ENCODE peak calls at places on chromosomes 12 and 14, in five cellular contexts. One of them, this sample, is unnamed.

GRCh38 chr12:94725375-94726168 is 75.2 kb upstream of the TMCC3 start:
- DNase-seq in NB4: peak
- DNase-seq in body of pancreas: no peak
- DNase-seq in Peyer's patch: peak
- DNase-seq in lower leg skin: no peak
- DNase-seq in this sample: peak

GRCh38 chr14:89365071-89365801 is 51.8 kb downstream of the FOXN3 start:
- DNase-seq in NB4: peak
- DNase-seq in body of pancreas: no peak
- DNase-seq in Peyer's patch: peak
- DNase-seq in lower leg skin: no peak
- DNase-seq in this sample: no peak

GRCh38 chr12:102847131-102847530 is 69.9 kb downstream of the PAH start:
- DNase-seq in body of pancreas: no peak
- DNase-seq in lower leg skin: no peak
- DNase-seq in NB4: no peak
- DNase-seq in Peyer's patch: no peak
- DNase-seq in this sample: no peak

GRCh38 chr12:674272-674781 is 11.1 kb upstream of the NINJ2 start:
- DNase-seq in NB4: peak
- DNase-seq in body of pancreas: no peak
- DNase-seq in lower leg skin: peak
- DNase-seq in Peyer's patch: peak
- DNase-seq in this sample: no peak

GRCh38 chr14:34450542-34450915 is 11.5 kb downstream of the SPTSSA start:
- DNase-seq in Peyer's patch: no peak
- DNase-seq in NB4: no peak
- DNase-seq in body of pancreas: no peak
- DNase-seq in lower leg skin: no peak
- DNase-seq in this sample: no peak

GRCh38 chr14:68958553-68958952 is 20.5 kb downstream of the ACTN1 start:
- DNase-seq in Peyer's patch: no peak
- DNase-seq in lower leg skin: no peak
- DNase-seq in body of pancreas: no peak
- DNase-seq in NB4: no peak
- DNase-seq in this sample: no peak

GRCh38 chr12:69910739-69911138 is 85.7 kb downstream of the MYRFL start:
- DNase-seq in NB4: no peak
- DNase-seq in Peyer's patch: no peak
- DNase-seq in lower leg skin: no peak
- DNase-seq in body of pancreas: no peak
- DNase-seq in this sample: no peak

GRCh38 chr12:82805812-82806497 is 119.2 kb downstream of the TMTC2 start:
- DNase-seq in Peyer's patch: no peak
- DNase-seq in NB4: no peak
- DNase-seq in body of pancreas: no peak
- DNase-seq in lower leg skin: no peak
- DNase-seq in this sample: no peak

GRCh38 chr12:123000578-123000977 is 20.1 kb downstream of the ARL6IP4 start:
- DNase-seq in NB4: no peak
- DNase-seq in lower leg skin: no peak
- DNase-seq in body of pancreas: no peak
- DNase-seq in Peyer's patch: no peak
- DNase-seq in this sample: no peak

GRCh38 chr12:78419513-78419912 is 445.1 kb upstream of the SYT1 start:
- DNase-seq in lower leg skin: no peak
- DNase-seq in NB4: no peak
- DNase-seq in Peyer's patch: no peak
- DNase-seq in body of pancreas: no peak
- DNase-seq in this sample: no peak

GRCh38 chr12:71665109-71665476 is 992 bp downstream of the THAP2 start:
- DNase-seq in Peyer's patch: no peak
- DNase-seq in NB4: no peak
- DNase-seq in lower leg skin: no peak
- DNase-seq in body of pancreas: peak
- DNase-seq in this sample: no peak

GRCh38 chr12:108650083-108650482 is 16.4 kb upstream of the SELPLG start:
- DNase-seq in body of pancreas: no peak
- DNase-seq in lower leg skin: no peak
- DNase-seq in Peyer's patch: no peak
- DNase-seq in NB4: no peak
- DNase-seq in this sample: no peak

DNA sequence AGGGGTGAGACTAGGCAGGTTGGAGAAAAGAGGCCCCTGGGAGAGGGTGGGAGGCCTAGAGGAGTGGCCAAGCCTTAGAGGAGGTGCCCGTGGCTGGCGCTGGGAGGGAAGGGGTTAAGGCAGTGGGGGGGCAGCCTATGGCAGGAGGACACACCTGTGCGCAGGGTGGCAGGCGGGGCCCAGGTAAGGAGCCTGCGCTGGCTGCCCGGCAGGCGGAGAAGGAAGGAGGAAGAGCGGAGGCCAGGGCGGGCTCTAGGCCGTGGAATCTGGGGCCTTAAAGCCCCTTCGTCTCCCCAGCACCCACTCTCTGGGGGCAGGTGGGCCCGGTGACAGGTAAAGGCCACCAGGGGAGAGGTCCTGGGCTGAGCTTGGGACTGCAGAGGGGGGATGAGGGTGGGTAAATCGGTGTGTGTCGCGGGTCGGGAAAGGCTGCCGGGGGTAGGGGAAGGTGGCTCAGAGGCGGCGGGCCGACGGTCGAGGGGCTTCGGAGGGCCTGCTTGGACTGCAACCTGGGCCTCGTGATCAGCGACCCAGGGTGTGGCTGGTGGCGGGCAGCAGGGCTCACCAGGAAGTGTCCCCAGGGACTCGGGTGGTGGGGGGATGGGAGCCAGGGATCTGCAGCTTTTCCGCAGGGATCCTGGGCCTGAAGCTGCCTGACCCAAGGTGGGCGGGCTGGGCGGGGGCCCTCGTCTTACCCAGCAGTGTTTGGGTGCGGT is 7.3 kb downstream of the PHB2 start:
- DNase-seq in body of pancreas: peak
- DNase-seq in NB4: no peak
- DNase-seq in lower leg skin: peak
- DNase-seq in Peyer's patch: peak
- DNase-seq in this sample: no peak
- TF ChIP-seq POLR2A in body of pancreas: peak
- TF ChIP-seq POLR2A in NB4: no peak
- TF ChIP-seq POLR2A in lower leg skin: no peak
- TF ChIP-seq POLR2A in Peyer's patch: peak
- TF ChIP-seq POLR2A in this sample: no peak

GRCh38 chr12:66516133-66516532 is 162.7 kb downstream of the GRIP1 start:
- DNase-seq in Peyer's patch: no peak
- DNase-seq in lower leg skin: no peak
- DNase-seq in body of pancreas: no peak
- DNase-seq in NB4: peak
- DNase-seq in this sample: no peak

DNA sequence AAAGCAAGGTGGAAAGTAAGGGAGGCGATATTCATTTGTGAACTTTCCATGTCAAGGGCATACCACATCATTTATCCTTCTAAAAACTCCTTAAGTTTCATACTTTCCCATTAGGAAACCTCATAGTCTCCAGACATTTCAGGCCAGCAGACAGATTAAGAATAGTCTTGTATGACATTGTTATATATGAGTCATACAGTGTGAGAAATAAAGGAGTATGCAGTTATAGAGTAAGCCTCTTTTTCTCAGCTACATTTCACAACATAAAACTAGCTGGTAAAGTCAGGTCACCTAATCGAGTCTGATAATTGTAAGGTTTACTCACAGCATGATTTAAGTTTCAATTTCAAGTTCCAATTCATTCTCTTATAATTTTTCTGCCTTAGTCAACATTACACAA is 164.3 kb downstream of the GRIP1 start:
- DNase-seq in lower leg skin: no peak
- DNase-seq in body of pancreas: no peak
- DNase-seq in Peyer's patch: no peak
- DNase-seq in NB4: no peak
- DNase-seq in this sample: no peak
- H3K4me3 ChIP-seq in lower leg skin: no peak
- H3K4me3 ChIP-seq in body of pancreas: no peak
- H3K4me3 ChIP-seq in Peyer's patch: no peak
- H3K4me3 ChIP-seq in NB4: no peak
- H3K4me3 ChIP-seq in this sample: no peak

GRCh38 chr14:94317259-94317658 is 5.9 kb downstream of the SERPINA6 start:
- DNase-seq in Peyer's patch: peak
- DNase-seq in body of pancreas: peak
- DNase-seq in NB4: no peak
- DNase-seq in lower leg skin: no peak
- DNase-seq in this sample: peak

GRCh38 chr14:94320243-94320642 is 2.9 kb downstream of the SERPINA6 start:
- DNase-seq in Peyer's patch: peak
- DNase-seq in lower leg skin: no peak
- DNase-seq in NB4: peak
- DNase-seq in body of pancreas: peak
- DNase-seq in this sample: no peak

GRCh38 chr14:94328196-94328595 is 5.1 kb upstream of the SERPINA6 start:
- DNase-seq in body of pancreas: no peak
- DNase-seq in NB4: no peak
- DNase-seq in lower leg skin: no peak
- DNase-seq in Peyer's patch: no peak
- DNase-seq in this sample: no peak

GRCh38 chr14:94321421-94322271 is 1.5 kb downstream of the SERPINA6 start:
- DNase-seq in lower leg skin: no peak
- DNase-seq in Peyer's patch: no peak
- DNase-seq in body of pancreas: no peak
- DNase-seq in NB4: no peak
- DNase-seq in this sample: no peak

DNA sequence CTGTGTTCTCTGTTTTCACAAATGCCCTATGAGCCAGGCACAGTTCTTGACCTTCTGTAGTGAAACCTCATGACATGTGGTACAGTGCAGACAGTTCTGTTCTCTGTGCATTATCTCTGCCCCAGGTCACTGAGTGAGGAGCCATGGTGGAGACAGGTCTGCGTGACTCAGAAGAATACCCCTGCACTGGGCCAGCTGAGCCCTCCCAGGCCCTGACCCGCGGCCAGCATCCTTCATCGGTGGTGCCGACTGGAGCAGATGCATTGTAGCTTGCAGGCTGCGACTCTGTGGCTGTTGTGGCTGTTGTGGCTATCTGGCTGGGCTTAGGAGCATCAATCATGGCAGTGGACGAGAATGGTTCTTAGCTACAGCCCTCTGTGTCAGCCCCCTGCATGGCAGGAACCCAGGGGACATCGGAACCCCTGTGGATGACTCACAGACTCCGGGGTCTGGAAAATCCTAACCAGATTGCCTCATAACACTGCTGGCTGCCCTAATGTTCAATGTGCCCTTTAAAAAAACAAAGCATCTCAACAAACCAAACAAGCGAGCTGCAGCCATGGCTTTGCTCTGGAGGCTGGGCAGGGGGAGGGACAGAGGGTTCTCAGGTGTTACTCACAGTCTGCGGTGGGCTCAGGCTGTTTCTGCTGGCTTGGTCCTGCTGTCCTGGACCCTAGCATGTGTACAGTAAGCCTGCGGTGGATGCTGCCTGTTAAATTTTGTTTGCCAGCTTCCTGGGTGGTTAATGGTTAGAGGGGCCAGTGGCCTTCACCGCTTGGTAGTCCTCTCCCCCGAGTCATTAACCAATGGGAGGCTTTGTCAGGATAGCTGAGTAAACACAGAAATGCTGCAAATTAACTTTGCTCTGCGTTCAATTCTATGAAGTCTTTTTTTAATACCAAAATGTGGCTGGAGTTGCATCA is at the start of gene SERPINA6:
- DNase-seq in NB4: no peak
- DNase-seq in lower leg skin: no peak
- DNase-seq in Peyer's patch: no peak
- DNase-seq in body of pancreas: peak
- DNase-seq in this sample: no peak
- TF ChIP-seq POLR2A in NB4: no peak
- TF ChIP-seq POLR2A in lower leg skin: no peak
- TF ChIP-seq POLR2A in Peyer's patch: no peak
- TF ChIP-seq POLR2A in body of pancreas: no peak
- TF ChIP-seq POLR2A in this sample: no peak

GRCh38 chr14:99808133-99808505 is 14.9 kb downstream of the EML1 start:
- DNase-seq in Peyer's patch: no peak
- DNase-seq in NB4: no peak
- DNase-seq in lower leg skin: peak
- DNase-seq in body of pancreas: no peak
- DNase-seq in this sample: no peak

GRCh38 chr14:99809864-99810854 is 16.9 kb downstream of the EML1 start:
- DNase-seq in body of pancreas: peak
- DNase-seq in NB4: peak
- DNase-seq in Peyer's patch: no peak
- DNase-seq in lower leg skin: peak
- DNase-seq in this sample: peak

GRCh38 chr14:99807413-99808132 is 14.4 kb downstream of the EML1 start:
- DNase-seq in body of pancreas: no peak
- DNase-seq in NB4: no peak
- DNase-seq in lower leg skin: peak
- DNase-seq in Peyer's patch: no peak
- DNase-seq in this sample: no peak

GRCh38 chr14:99808515-99808914 is 15.3 kb downstream of the EML1 start:
- DNase-seq in NB4: no peak
- DNase-seq in body of pancreas: no peak
- DNase-seq in Peyer's patch: no peak
- DNase-seq in lower leg skin: no peak
- DNase-seq in this sample: no peak

DNA sequence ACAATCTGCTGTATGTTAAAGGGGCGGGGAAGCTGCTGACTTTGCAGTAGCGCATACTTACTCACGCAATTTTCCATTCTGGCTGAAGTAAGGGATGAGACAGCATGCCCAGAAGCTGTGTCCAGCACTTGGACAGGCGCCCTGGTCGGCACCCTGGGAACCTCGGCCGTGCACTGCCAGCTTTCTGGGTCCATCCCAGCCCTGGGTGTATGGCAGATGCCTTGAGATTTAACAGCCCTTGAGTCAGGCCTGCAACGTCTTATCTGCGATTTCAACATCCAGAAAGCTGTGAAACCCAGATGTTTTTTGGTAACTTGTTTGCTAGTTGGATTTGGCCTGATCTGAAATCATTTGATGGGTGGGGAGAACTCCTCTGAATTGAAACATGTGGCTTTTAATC is 16.2 kb downstream of the EML1 start:
- DNase-seq in Peyer's patch: no peak
- DNase-seq in lower leg skin: peak
- DNase-seq in NB4: no peak
- DNase-seq in body of pancreas: peak
- DNase-seq in this sample: peak
- H3K4me3 ChIP-seq in Peyer's patch: no peak
- H3K4me3 ChIP-seq in lower leg skin: no peak
- H3K4me3 ChIP-seq in NB4: no peak
- H3K4me3 ChIP-seq in body of pancreas: no peak
- H3K4me3 ChIP-seq in this sample: no peak

GRCh38 chr14:23070262-23071129 is 13.2 kb upstream of the CDH24 start:
- DNase-seq in lower leg skin: no peak
- DNase-seq in body of pancreas: no peak
- DNase-seq in Peyer's patch: peak
- DNase-seq in NB4: no peak
- DNase-seq in this sample: no peak

GRCh38 chr14:23071975-23072539 is 14.7 kb upstream of the CDH24 start:
- DNase-seq in body of pancreas: no peak
- DNase-seq in Peyer's patch: peak
- DNase-seq in lower leg skin: no peak
- DNase-seq in NB4: no peak
- DNase-seq in this sample: no peak

GRCh38 chr14:23068792-23069412 is 11.6 kb upstream of the CDH24 start:
- DNase-seq in NB4: peak
- DNase-seq in body of pancreas: peak
- DNase-seq in lower leg skin: peak
- DNase-seq in Peyer's patch: peak
- DNase-seq in this sample: peak

GRCh38 chr14:23069413-23069806 is 12.1 kb upstream of the CDH24 start:
- DNase-seq in lower leg skin: no peak
- DNase-seq in Peyer's patch: peak
- DNase-seq in NB4: peak
- DNase-seq in body of pancreas: no peak
- DNase-seq in this sample: no peak

GRCh38 chr14:23071244-23071974 is 14.1 kb upstream of the CDH24 start:
- DNase-seq in NB4: peak
- DNase-seq in lower leg skin: peak
- DNase-seq in body of pancreas: peak
- DNase-seq in Peyer's patch: peak
- DNase-seq in this sample: peak
- TF ChIP-seq POLR2A in NB4: peak
- TF ChIP-seq POLR2A in lower leg skin: no peak
- TF ChIP-seq POLR2A in body of pancreas: no peak
- TF ChIP-seq POLR2A in Peyer's patch: no peak
- TF ChIP-seq POLR2A in this sample: peak